ENCODE peak calls at places on chromosomes 3 and 15, in ten cellular contexts. V is BJ, C is fibroblast of lung, Z is esophagus squamous epithelium, I is heart left ventricle, F is choroid plexus epithelial cell, Q is A549, N is foreskin fibroblast, S is keratinocyte, Y is dorsolateral prefrontal cortex. E is an unnamed sample.

GRCh38 chr3:196186661-196187573 is 24.3 kb downstream of the ZDHHC19 start:
- DNase-seq in N (peak), Y (peak), Q (no peak), C (no peak), F (no peak), Z (no peak), V (no peak), I (no peak), S (no peak), E (no peak)

GRCh38 chr3:94024385-94024784 is 4.0 kb downstream of the STX19 start:
- DNase-seq in V (no peak), N (no peak), Z (no peak), I (no peak), C (peak), S (no peak), Y (no peak), F (peak), Q (no peak), E (peak)

GRCh38 chr15:65311760-65312159 is 7.3 kb downstream of the RNU5B-1 start:
- DNase-seq in C (no peak), Z (no peak), I (no peak), Q (no peak), N (no peak), V (no peak), S (no peak), F (no peak), Y (no peak), E (no peak)

GRCh38 chr15:39235084-39235795 is 345.6 kb upstream of the THBS1 start:
- DNase-seq in C (peak), S (no peak), Y (no peak), N (peak), I (no peak), Z (no peak), F (peak), Q (no peak), V (peak), E (no peak)

GRCh38 chr3:144381607-144382006 is 410.0 kb downstream of the DIPK2A start:
- DNase-seq in Z (no peak), F (no peak), Q (no peak), Y (no peak), N (no peak), V (no peak), S (no peak), I (no peak), C (no peak), E (no peak)

GRCh38 chr3:190172751-190173150 is 52.1 kb upstream of the P3H2 start:
- DNase-seq in V (no peak), C (peak), S (no peak), Y (no peak), F (no peak), I (no peak), Q (no peak), N (peak), Z (no peak), E (no peak)

GRCh38 chr15:73799466-73799865 is 46.3 kb upstream of the INSYN1 start:
- DNase-seq in V (no peak), F (peak), Z (no peak), I (no peak), C (peak), S (no peak), Q (no peak), Y (no peak), N (peak), E (no peak)

GRCh38 chr3:193868590-193868989 is 267.4 kb upstream of the HES1 start:
- DNase-seq in Y (no peak), F (no peak), V (no peak), N (no peak), C (no peak), Q (no peak), S (no peak), Z (no peak), I (no peak), E (no peak)

GRCh38 chr15:73969151-73969759 is 22.8 kb downstream of the STOML1 start:
- DNase-seq in I (no peak), F (no peak), Y (no peak), C (no peak), Q (no peak), Z (no peak), V (no peak), S (no peak), N (no peak), E (no peak)

GRCh38 chr3:150721285-150722130 is 17.8 kb upstream of the ERICH6 start:
- DNase-seq in V (no peak), Y (no peak), F (peak), N (peak), C (peak), S (no peak), Z (no peak), Q (peak), I (no peak), E (peak)

GRCh38 chr3:106813742-106814141 is 563.5 kb upstream of the CCDC54 start:
- DNase-seq in I (no peak), Z (no peak), N (no peak), C (peak), Y (no peak), Q (no peak), F (no peak), V (no peak), S (no peak), E (no peak)

GRCh38 chr3:132710311-132710710 is 11.9 kb downstream of the NPHP3 start:
- DNase-seq in Q (no peak), V (no peak), N (no peak), S (no peak), C (no peak), F (no peak), Y (no peak), Z (no peak), I (no peak), E (no peak)

GRCh38 chr3:128547368-128547987 is 54.5 kb upstream of the GATA2 start:
- DNase-seq in S (no peak), N (peak), Y (no peak), I (no peak), Q (no peak), V (peak), C (peak), F (peak), Z (no peak), E (no peak)

GRCh38 chr15:85642693-85643058 is 152.0 kb downstream of the KLHL25 start:
- DNase-seq in N (peak), Z (no peak), S (no peak), V (no peak), Y (no peak), Q (no peak), C (peak), F (peak), I (peak), E (peak)

GRCh38 chr3:121750087-121750415 is 510 bp upstream of the GOLGB1 start:
- DNase-seq in C (no peak), F (peak), Q (no peak), Y (no peak), I (no peak), Z (no peak), S (no peak), V (no peak), N (no peak), E (no peak)

GRCh38 chr3:45226206-45226915 is at the start of gene TMEM158:
- DNase-seq in Z (no peak), C (peak), V (no peak), Q (peak), F (peak), N (peak), S (no peak), Y (peak), I (peak), E (no peak)

GRCh38 chr3:188830955-188831354 is 340.8 kb upstream of the TPRG1 start:
- DNase-seq in S (no peak), Y (no peak), Z (no peak), N (peak), F (peak), C (no peak), V (no peak), Q (no peak), I (no peak), E (no peak)

GRCh38 chr3:184583345-184584000 is 21.9 kb downstream of the EPHB3 start:
- DNase-seq in Y (peak), C (no peak), Z (no peak), S (no peak), V (no peak), N (peak), Q (no peak), I (peak), F (no peak), E (no peak)

GRCh38 chr3:9902372-9903237 is at the start of gene IL17RE:
- DNase-seq in V (no peak), N (peak), Y (no peak), F (no peak), I (no peak), C (no peak), Q (no peak), S (no peak), Z (no peak), E (no peak)
- H3K4me3 ChIP-seq in V (peak), N (peak), Y (no peak), F (no peak), I (peak), C (peak), Q (no peak), S (peak), Z (peak), E (no peak)

GRCh38 chr15:47339800-47340575 is 377.3 kb upstream of the SEMA6D start:
- DNase-seq in Z (no peak), V (no peak), C (no peak), N (no peak), Q (no peak), Y (no peak), S (no peak), F (peak), I (no peak), E (no peak)

GRCh38 chr15:47340576-47340920 is 376.8 kb upstream of the SEMA6D start:
- DNase-seq in S (no peak), Q (no peak), Y (no peak), C (no peak), Z (no peak), V (no peak), N (no peak), I (no peak), F (no peak), E (no peak)

GRCh38 chr15:47338771-47339170 is 378.5 kb upstream of the SEMA6D start:
- DNase-seq in V (no peak), Y (no peak), C (no peak), I (no peak), S (no peak), F (peak), Q (no peak), Z (no peak), N (no peak), E (no peak)

GRCh38 chr15:47337106-47337505 is 380.2 kb upstream of the SEMA6D start:
- DNase-seq in V (no peak), N (no peak), Z (no peak), C (no peak), S (no peak), Y (no peak), F (no peak), I (no peak), Q (no peak), E (no peak)

GRCh38 chr15:47337836-47338235 is 379.5 kb upstream of the SEMA6D start:
- DNase-seq in V (no peak), N (no peak), Q (no peak), C (no peak), I (no peak), Z (no peak), F (no peak), S (no peak), Y (no peak), E (no peak)
- TF ChIP-seq CTCF in V (no peak), N (no peak), Q (no peak), C (no peak), I (no peak), Z (no peak), F (no peak), S (no peak), Y (no peak), E (no peak)

GRCh38 chr3:160754855-160755747 is 930 bp upstream of the PPM1L start:
- DNase-seq in Y (peak), Z (peak), F (peak), C (peak), S (peak), V (peak), I (peak), N (peak), Q (peak), E (peak)

GRCh38 chr3:160755776-160756304 is at the start of gene PPM1L:
- DNase-seq in N (peak), Y (peak), I (peak), Z (peak), Q (peak), F (peak), S (no peak), V (no peak), C (peak), E (peak)

GRCh38 chr3:160756907-160757623 is 1.0 kb downstream of the PPM1L start:
- DNase-seq in Y (peak), C (no peak), N (peak), F (no peak), Q (no peak), V (no peak), Z (no peak), S (no peak), I (peak), E (no peak)

GRCh38 chr3:160758929-160759577 is 3.0 kb downstream of the PPM1L start:
- DNase-seq in C (no peak), V (no peak), Q (no peak), F (no peak), Y (no peak), Z (no peak), S (no peak), N (no peak), I (no peak), E (no peak)

DNA sequence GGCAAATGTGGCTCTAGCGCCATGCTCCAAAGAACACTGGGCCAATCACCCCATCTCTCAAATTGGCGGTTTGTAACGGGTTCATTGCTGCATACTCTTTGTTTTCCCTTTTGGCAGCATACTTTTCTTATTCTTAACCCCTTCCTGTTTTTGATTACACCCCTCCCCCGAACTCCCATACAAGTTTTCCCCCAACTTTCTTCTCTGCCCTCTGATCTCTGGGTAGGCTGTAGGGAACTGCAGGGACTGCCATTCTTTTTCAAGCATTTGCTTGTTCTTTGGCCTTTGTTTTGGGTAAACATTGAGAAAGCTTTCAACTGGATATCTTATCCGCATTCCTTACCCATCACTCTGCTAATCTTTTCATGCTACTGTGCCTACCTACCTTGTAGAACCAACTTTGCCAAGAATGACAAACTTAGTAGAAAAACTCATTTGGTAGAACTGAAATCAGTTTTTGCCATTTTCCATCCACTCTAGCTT is 1.6 kb downstream of the PPM1L start:
- DNase-seq in Y (no peak), V (no peak), Z (no peak), F (no peak), Q (no peak), C (no peak), N (no peak), S (no peak), I (no peak), E (no peak)
- H3K4me3 ChIP-seq in Y (peak), V (no peak), Z (peak), F (no peak), Q (no peak), C (no peak), N (no peak), S (no peak), I (peak), E (peak)

DNA sequence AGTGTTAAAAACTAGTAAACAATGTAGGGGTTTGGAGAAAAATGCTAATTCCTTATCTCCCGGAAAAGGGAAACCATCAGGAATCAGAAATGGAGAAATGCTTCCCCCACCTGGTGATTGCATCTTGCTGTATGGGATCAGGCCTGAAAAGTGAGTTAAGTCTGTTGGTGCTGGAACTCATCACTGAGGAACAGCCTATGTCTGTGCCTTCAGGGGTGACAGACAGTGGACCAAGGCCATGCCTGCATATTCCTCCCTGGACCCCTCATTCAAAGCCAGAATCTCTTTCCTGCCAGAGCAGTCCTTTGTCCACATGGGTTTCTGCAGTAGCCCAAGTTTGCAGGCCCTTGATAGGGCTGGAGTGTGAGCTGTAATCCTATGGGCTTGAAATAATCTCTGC is 160.8 kb upstream of the CTDSPL start:
- DNase-seq in C (no peak), Z (no peak), Q (no peak), Y (no peak), F (peak), N (peak), V (no peak), I (no peak), S (no peak), E (no peak)
- TF ChIP-seq CTCF in C (no peak), Z (peak), Q (peak), Y (no peak), F (peak), N (no peak), V (no peak), I (peak), S (peak), E (peak)

GRCh38 chr15:56734013-56734625 is 810 bp upstream of the ZNF280D start:
- DNase-seq in C (no peak), V (no peak), N (no peak), Y (no peak), I (no peak), Q (no peak), S (no peak), Z (no peak), F (no peak), E (no peak)
- H3K4me3 ChIP-seq in C (no peak), V (no peak), N (no peak), Y (peak), I (peak), Q (peak), S (no peak), Z (peak), F (no peak), E (no peak)

DNA sequence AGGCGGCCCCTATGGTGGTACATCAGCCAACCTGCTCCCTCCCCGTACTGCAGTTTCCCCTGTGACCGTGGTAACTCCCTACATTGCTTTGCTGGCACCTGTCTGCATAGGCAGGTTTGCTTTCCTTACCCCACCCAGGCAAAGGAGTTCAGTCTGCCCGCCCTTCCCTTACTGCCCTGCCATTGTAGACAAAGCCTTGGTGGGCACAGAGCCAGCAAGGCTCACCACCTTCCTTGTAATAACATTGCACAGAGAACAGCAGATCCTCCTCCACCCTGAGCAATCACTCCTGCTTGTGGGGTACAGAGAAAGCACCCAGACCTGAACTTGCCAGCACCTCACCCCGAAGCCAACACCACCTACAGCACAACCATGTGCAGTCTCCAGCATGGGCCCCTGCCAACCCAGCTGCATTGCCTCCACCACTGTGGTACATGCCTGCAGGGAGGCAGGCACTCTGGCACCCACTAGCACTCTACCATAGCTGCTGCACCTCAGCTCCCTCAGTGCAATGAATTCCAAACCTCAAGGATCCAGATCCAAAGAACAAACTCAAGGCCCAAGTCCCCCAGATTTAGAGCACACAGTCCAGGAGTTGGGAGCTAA is 192.7 kb upstream of the KCNMB2 start:
- DNase-seq in Y (no peak), S (no peak), V (no peak), F (no peak), Z (no peak), C (no peak), I (no peak), N (no peak), Q (no peak), E (no peak)
- TF ChIP-seq CTCF in Y (no peak), S (no peak), V (no peak), F (no peak), Z (no peak), C (no peak), I (no peak), N (no peak), Q (no peak), E (no peak)

GRCh38 chr3:166446986-166447385 is 609.8 kb upstream of the BCHE start:
- DNase-seq in S (no peak), F (no peak), Z (no peak), C (peak), Q (no peak), I (no peak), V (no peak), Y (no peak), N (no peak), E (no peak)

GRCh38 chr3:166444756-166445155 is 607.5 kb upstream of the BCHE start:
- DNase-seq in F (no peak), V (no peak), S (peak), Z (no peak), I (no peak), C (peak), N (no peak), Q (no peak), Y (no peak), E (no peak)

GRCh38 chr3:166447513-166447912 is 610.3 kb upstream of the BCHE start:
- DNase-seq in I (no peak), C (no peak), Z (no peak), S (no peak), Q (no peak), N (no peak), V (no peak), F (no peak), Y (no peak), E (no peak)

GRCh38 chr3:166445865-166446264 is 608.6 kb upstream of the BCHE start:
- DNase-seq in V (no peak), I (no peak), Q (no peak), F (no peak), Y (no peak), N (no peak), C (no peak), S (no peak), Z (no peak), E (no peak)

GRCh38 chr3:166446291-166446690 is 609.1 kb upstream of the BCHE start:
- DNase-seq in F (peak), V (no peak), Q (no peak), Y (no peak), C (peak), Z (no peak), S (no peak), I (no peak), N (no peak), E (no peak)
- H3K4me3 ChIP-seq in F (no peak), V (no peak), Q (no peak), Y (no peak), C (no peak), Z (no peak), S (no peak), I (no peak), N (no peak), E (no peak)

GRCh38 chr3:15531346-15531745 is 9.8 kb upstream of the COLQ start:
- DNase-seq in Z (no peak), S (no peak), C (no peak), I (no peak), Q (no peak), Y (no peak), N (no peak), F (no peak), V (no peak), E (no peak)

GRCh38 chr3:15525790-15526189 is 4.3 kb upstream of the COLQ start:
- DNase-seq in I (no peak), Z (no peak), V (no peak), Y (no peak), N (no peak), F (no peak), C (no peak), S (no peak), Q (no peak), E (no peak)

GRCh38 chr3:15523660-15524417 is 2.3 kb upstream of the COLQ start:
- DNase-seq in Q (no peak), Z (no peak), S (no peak), N (peak), I (no peak), V (no peak), C (no peak), F (no peak), Y (no peak), E (no peak)

GRCh38 chr3:15528881-15529537 is 7.5 kb upstream of the COLQ start:
- DNase-seq in Z (no peak), I (no peak), C (no peak), N (no peak), Y (no peak), Q (no peak), S (no peak), V (no peak), F (peak), E (no peak)

GRCh38 chr3:15527031-15527459 is 5.5 kb upstream of the COLQ start:
- DNase-seq in Y (no peak), Q (peak), I (no peak), Z (no peak), C (peak), V (no peak), S (no peak), N (peak), F (peak), E (no peak)
- TF ChIP-seq CTCF in Y (no peak), Q (no peak), I (peak), Z (no peak), C (peak), V (peak), S (peak), N (no peak), F (peak), E (peak)

E was measured in astrocyte of the cerebellum.